ENCODE peak calls at places on chromosomes 11 and 22, in ten cellular contexts. U is activated T-cell treated with anti-CD3 and anti-CD28 coated beads, Interleukin-2, amount 50 U/mL, for 1 hour; I is C1 segment of cervical spinal cord; O is substantia nigra; P is activated CD4-positive, CD25-positive, alpha-beta regulatory T cell; F is NCI-H2081; W is ACHN; B is SW 1271; L is choroid plexus epithelial cell; C is CD4-positive, alpha-beta T cell. Y is an unnamed sample.

GRCh38 chr11:2728663-2729332 is 29.0 kb upstream of the KCNQ1OT1 start:
- DNase-seq in L (no peak), U (no peak), C (no peak), P (no peak), O (peak; percentile 79), I (no peak), F (no peak), W (no peak), B (no peak), Y (no peak)

GRCh38 chr11:88310246-88310645 is 27.3 kb downstream of the CTSC start:
- DNase-seq in C (no peak), O (no peak), P (no peak), U (no peak), B (no peak), L (peak; percentile 66), F (no peak), I (no peak), W (no peak), Y (no peak)

GRCh38 chr11:62806611-62807121 is 1.4 kb upstream of the NXF1 start:
- DNase-seq in B (no peak), U (no peak), P (no peak), F (no peak), I (no peak), O (no peak), W (no peak), L (peak; percentile 67), C (no peak), Y (peak; percentile 18)

GRCh38 chr11:67407700-67408163 is 3.8 kb downstream of the TBC1D10C start:
- DNase-seq in W (no peak), P (no peak), O (no peak), U (peak; percentile 31), L (no peak), I (no peak), C (no peak), B (no peak), F (no peak), Y (no peak)

GRCh38 chr11:1916986-1917522 is 2.4 kb upstream of the TNNT3 start:
- DNase-seq in O (no peak), L (no peak), I (no peak), W (no peak), U (no peak), B (no peak), P (no peak), F (no peak), C (no peak), Y (peak; percentile 11)

GRCh38 chr22:20093437-20093836 is 13.4 kb downstream of the DGCR8 start:
- DNase-seq in P (no peak), F (no peak), C (no peak), L (no peak), W (no peak), I (no peak), B (no peak), O (peak; percentile 55), U (no peak), Y (no peak)

GRCh38 chr11:66154109-66154508 is 84.0 kb downstream of the PACS1 start:
- DNase-seq in U (no peak), O (no peak), C (no peak), I (no peak), P (no peak), W (no peak), L (no peak), B (no peak), F (no peak), Y (no peak)

GRCh38 chr22:39309364-39309861 is 10.0 kb downstream of the RPL3 start:
- DNase-seq in W (no peak), L (no peak), U (no peak), P (no peak), O (no peak), C (no peak), B (peak; percentile 20), I (no peak), F (no peak), Y (no peak)

GRCh38 chr11:46294365-46295309 is 17.2 kb downstream of the CREB3L1 start:
- DNase-seq in W (peak; percentile 81), I (no peak), O (no peak), F (no peak), P (no peak), C (no peak), L (peak; percentile 67), B (no peak), U (no peak), Y (no peak)

GRCh38 chr22:18147791-18148507 is 2.0 kb upstream of the USP18 start:
- DNase-seq in O (no peak), P (no peak), U (no peak), C (no peak), W (no peak), B (no peak), I (no peak), L (no peak), F (no peak), Y (no peak)

GRCh38 chr22:41816871-41817270 is 16.0 kb upstream of the SREBF2 start:
- DNase-seq in C (no peak), W (no peak), O (no peak), P (no peak), F (no peak), U (no peak), I (no peak), B (no peak), L (no peak), Y (no peak)

GRCh38 chr22:34344702-34345101 is 424.4 kb upstream of the LARGE1 start:
- DNase-seq in L (no peak), F (no peak), O (no peak), P (no peak), I (no peak), U (no peak), B (no peak), W (no peak), C (no peak), Y (no peak)

GRCh38 chr11:61699737-61700160 is 19.6 kb downstream of the DAGLA start:
- DNase-seq in F (peak; percentile 94), C (no peak), B (no peak), I (no peak), W (peak; percentile 54), O (peak; percentile 42), U (no peak), P (no peak), L (no peak), Y (no peak)

GRCh38 chr11:82978422-82979099 is 77.0 kb downstream of the DDIAS start:
- DNase-seq in F (no peak), B (no peak), C (no peak), W (peak; percentile 37), O (no peak), L (peak; percentile 72), I (no peak), U (no peak), P (no peak), Y (no peak)

GRCh38 chr11:14300661-14301304 is 58.2 kb downstream of the RRAS2 start:
- DNase-seq in P (no peak), F (peak; percentile 25), O (peak; percentile 23), I (no peak), W (peak; percentile 68), B (peak; percentile 68), U (peak; percentile 37), L (peak; percentile 88), C (peak; percentile 19), Y (peak; percentile 17)

GRCh38 chr11:32068134-32068533 is 22.7 kb upstream of the RCN1 start:
- DNase-seq in P (no peak), C (no peak), U (no peak), F (no peak), L (peak; percentile 51), O (no peak), I (no peak), B (no peak), W (no peak), Y (no peak)

GRCh38 chr22:38298312-38299000 is 18.8 kb downstream of the CSNK1E start:
- DNase-seq in P (no peak), C (no peak), U (peak; percentile 61), B (no peak), F (no peak), L (peak; percentile 100), I (no peak), O (no peak), W (peak; percentile 99), Y (no peak)

GRCh38 chr11:21133722-21134121 is 464.3 kb downstream of the NELL1 start:
- DNase-seq in C (no peak), B (no peak), F (no peak), W (no peak), O (no peak), U (no peak), L (no peak), P (no peak), I (no peak), Y (no peak)

GRCh38 chr11:7254731-7255291 is 3.1 kb downstream of the SYT9 start:
- DNase-seq in I (no peak), C (no peak), U (no peak), P (no peak), L (no peak), F (no peak), W (no peak), O (no peak), B (no peak), Y (no peak)

GRCh38 chr11:47533690-47534135 is 19.2 kb downstream of the CELF1 start:
- DNase-seq in P (no peak), L (peak; percentile 76), C (no peak), W (no peak), I (no peak), B (no peak), O (no peak), U (no peak), F (no peak), Y (no peak)

GRCh38 chr11:87437133-87437843 is 399.6 kb downstream of the TMEM135 start:
- DNase-seq in I (no peak), C (no peak), U (no peak), O (no peak), B (no peak), L (no peak), W (no peak), F (no peak), P (no peak), Y (no peak)

GRCh38 chr11:85318573-85318972 is 308.6 kb downstream of the DLG2 start:
- DNase-seq in P (no peak), W (no peak), U (no peak), I (no peak), C (no peak), L (no peak), F (no peak), B (no peak), O (no peak), Y (no peak)

GRCh38 chr11:107017433-107018227 is 646 bp downstream of the GUCY1A2 start:
- DNase-seq in P (no peak), L (peak; percentile 51), F (peak; percentile 65), C (no peak), U (no peak), W (peak; percentile 61), B (peak; percentile 65), I (no peak), O (peak; percentile 55), Y (peak; percentile 17)

GRCh38 chr11:7278314-7278917 is 26.7 kb downstream of the SYT9 start:
- DNase-seq in F (no peak), W (peak; percentile 32), P (no peak), O (no peak), U (no peak), I (no peak), L (peak; percentile 69), C (no peak), B (peak; percentile 14), Y (no peak)

GRCh38 chr11:126124284-126124683 is 61.6 kb upstream of the CDON start:
- DNase-seq in L (no peak), U (no peak), W (no peak), F (no peak), I (no peak), P (no peak), C (no peak), B (no peak), O (no peak), Y (no peak)

GRCh38 chr11:45097721-45098493 is 48.5 kb upstream of the PRDM11 start:
- DNase-seq in L (peak; percentile 56), W (peak; percentile 52), B (no peak), P (no peak), C (no peak), I (no peak), O (no peak), F (no peak), U (no peak), Y (no peak)

GRCh38 chr11:46381836-46382643 is 571 bp downstream of the MDK start:
- DNase-seq in I (no peak), B (no peak), W (peak; percentile 37), O (no peak), L (no peak), F (no peak), U (no peak), C (no peak), P (no peak), Y (no peak)

GRCh38 chr11:19419813-19420212 is 179.1 kb upstream of the E2F8 start:
- DNase-seq in W (no peak), C (no peak), L (peak; percentile 95), U (no peak), P (no peak), I (no peak), B (no peak), O (no peak), F (no peak), Y (no peak)